ENCODE peak calls at places on chromosomes 11 and 22, in ten cellular contexts. One of them, this sample, is unnamed.

GRCh38 chr22:29661355-29661754 is 57.9 kb downstream of the NF2 start:
- DNase-seq in nucleus accumbens: no peak
- DNase-seq in activated CD4-positive, alpha-beta T cell treated with anti-CD3 and anti-CD28 coated beads, Interleukin-2, amount 50 U/mL, for 1 hour: no peak
- DNase-seq in WTC11: no peak
- DNase-seq in stimulated activated CD4-positive, alpha-beta T cell treated with anti-CD3 and anti-CD28 coated beads, Interleukin-4, amount 100 ng/mL, for 1 hour: no peak
- DNase-seq in NCI-H1436: no peak
- DNase-seq in activated CD4-positive, CD25-positive, alpha-beta regulatory T cell: no peak
- DNase-seq in neural progenitor cell: no peak
- DNase-seq in NCI-H2171 treated with DMSO at 0.1 percent for 48 hours: no peak
- DNase-seq in EL: peak
- DNase-seq in this sample: no peak

GRCh38 chr11:13878077-13878476 is 84.4 kb upstream of the SPON1 start:
- DNase-seq in nucleus accumbens: no peak
- DNase-seq in activated CD4-positive, alpha-beta T cell treated with anti-CD3 and anti-CD28 coated beads, Interleukin-2, amount 50 U/mL, for 1 hour: no peak
- DNase-seq in WTC11: no peak
- DNase-seq in stimulated activated CD4-positive, alpha-beta T cell treated with anti-CD3 and anti-CD28 coated beads, Interleukin-4, amount 100 ng/mL, for 1 hour: no peak
- DNase-seq in NCI-H1436: no peak
- DNase-seq in activated CD4-positive, CD25-positive, alpha-beta regulatory T cell: no peak
- DNase-seq in neural progenitor cell: no peak
- DNase-seq in NCI-H2171 treated with DMSO at 0.1 percent for 48 hours: no peak
- DNase-seq in EL: no peak
- DNase-seq in this sample: no peak

GRCh38 chr11:27196040-27196897 is 155.7 kb downstream of the BBOX1 start:
- DNase-seq in nucleus accumbens: no peak
- DNase-seq in activated CD4-positive, alpha-beta T cell treated with anti-CD3 and anti-CD28 coated beads, Interleukin-2, amount 50 U/mL, for 1 hour: no peak
- DNase-seq in WTC11: no peak
- DNase-seq in stimulated activated CD4-positive, alpha-beta T cell treated with anti-CD3 and anti-CD28 coated beads, Interleukin-4, amount 100 ng/mL, for 1 hour: no peak
- DNase-seq in NCI-H1436: no peak
- DNase-seq in activated CD4-positive, CD25-positive, alpha-beta regulatory T cell: no peak
- DNase-seq in neural progenitor cell: no peak
- DNase-seq in NCI-H2171 treated with DMSO at 0.1 percent for 48 hours: peak
- DNase-seq in EL: no peak
- DNase-seq in this sample: no peak

GRCh38 chr22:23691748-23692423 is 1.1 kb downstream of the RGL4 start:
- DNase-seq in nucleus accumbens: no peak
- DNase-seq in activated CD4-positive, alpha-beta T cell treated with anti-CD3 and anti-CD28 coated beads, Interleukin-2, amount 50 U/mL, for 1 hour: no peak
- DNase-seq in WTC11: no peak
- DNase-seq in stimulated activated CD4-positive, alpha-beta T cell treated with anti-CD3 and anti-CD28 coated beads, Interleukin-4, amount 100 ng/mL, for 1 hour: no peak
- DNase-seq in NCI-H1436: no peak
- DNase-seq in activated CD4-positive, CD25-positive, alpha-beta regulatory T cell: no peak
- DNase-seq in neural progenitor cell: no peak
- DNase-seq in NCI-H2171 treated with DMSO at 0.1 percent for 48 hours: no peak
- DNase-seq in EL: no peak
- DNase-seq in this sample: no peak

GRCh38 chr11:6326303-6326702 is 6.0 kb upstream of the CAVIN3 start:
- DNase-seq in nucleus accumbens: no peak
- DNase-seq in activated CD4-positive, alpha-beta T cell treated with anti-CD3 and anti-CD28 coated beads, Interleukin-2, amount 50 U/mL, for 1 hour: no peak
- DNase-seq in WTC11: no peak
- DNase-seq in stimulated activated CD4-positive, alpha-beta T cell treated with anti-CD3 and anti-CD28 coated beads, Interleukin-4, amount 100 ng/mL, for 1 hour: no peak
- DNase-seq in NCI-H1436: no peak
- DNase-seq in activated CD4-positive, CD25-positive, alpha-beta regulatory T cell: no peak
- DNase-seq in neural progenitor cell: no peak
- DNase-seq in NCI-H2171 treated with DMSO at 0.1 percent for 48 hours: no peak
- DNase-seq in EL: no peak
- DNase-seq in this sample: no peak

GRCh38 chr22:47041201-47042115 is 279.0 kb downstream of the TBC1D22A start:
- DNase-seq in nucleus accumbens: no peak
- DNase-seq in activated CD4-positive, alpha-beta T cell treated with anti-CD3 and anti-CD28 coated beads, Interleukin-2, amount 50 U/mL, for 1 hour: no peak
- DNase-seq in WTC11: no peak
- DNase-seq in stimulated activated CD4-positive, alpha-beta T cell treated with anti-CD3 and anti-CD28 coated beads, Interleukin-4, amount 100 ng/mL, for 1 hour: no peak
- DNase-seq in NCI-H1436: no peak
- DNase-seq in activated CD4-positive, CD25-positive, alpha-beta regulatory T cell: no peak
- DNase-seq in neural progenitor cell: no peak
- DNase-seq in NCI-H2171 treated with DMSO at 0.1 percent for 48 hours: no peak
- DNase-seq in EL: no peak
- DNase-seq in this sample: no peak

GRCh38 chr11:117529767-117530166 is 202.1 kb downstream of the CEP164 start:
- DNase-seq in nucleus accumbens: no peak
- DNase-seq in activated CD4-positive, alpha-beta T cell treated with anti-CD3 and anti-CD28 coated beads, Interleukin-2, amount 50 U/mL, for 1 hour: no peak
- DNase-seq in WTC11: no peak
- DNase-seq in stimulated activated CD4-positive, alpha-beta T cell treated with anti-CD3 and anti-CD28 coated beads, Interleukin-4, amount 100 ng/mL, for 1 hour: no peak
- DNase-seq in NCI-H1436: no peak
- DNase-seq in activated CD4-positive, CD25-positive, alpha-beta regulatory T cell: no peak
- DNase-seq in neural progenitor cell: no peak
- DNase-seq in NCI-H2171 treated with DMSO at 0.1 percent for 48 hours: no peak
- DNase-seq in EL: no peak
- DNase-seq in this sample: no peak

GRCh38 chr11:62127426-62127825 is 3.6 kb downstream of the INCENP start:
- DNase-seq in nucleus accumbens: no peak
- DNase-seq in activated CD4-positive, alpha-beta T cell treated with anti-CD3 and anti-CD28 coated beads, Interleukin-2, amount 50 U/mL, for 1 hour: no peak
- DNase-seq in WTC11: no peak
- DNase-seq in stimulated activated CD4-positive, alpha-beta T cell treated with anti-CD3 and anti-CD28 coated beads, Interleukin-4, amount 100 ng/mL, for 1 hour: no peak
- DNase-seq in NCI-H1436: no peak
- DNase-seq in activated CD4-positive, CD25-positive, alpha-beta regulatory T cell: no peak
- DNase-seq in neural progenitor cell: no peak
- DNase-seq in NCI-H2171 treated with DMSO at 0.1 percent for 48 hours: no peak
- DNase-seq in EL: no peak
- DNase-seq in this sample: no peak

GRCh38 chr11:79564288-79564925 is 123.6 kb upstream of the TENM4 start:
- DNase-seq in nucleus accumbens: no peak
- DNase-seq in activated CD4-positive, alpha-beta T cell treated with anti-CD3 and anti-CD28 coated beads, Interleukin-2, amount 50 U/mL, for 1 hour: no peak
- DNase-seq in WTC11: no peak
- DNase-seq in stimulated activated CD4-positive, alpha-beta T cell treated with anti-CD3 and anti-CD28 coated beads, Interleukin-4, amount 100 ng/mL, for 1 hour: no peak
- DNase-seq in NCI-H1436: no peak
- DNase-seq in activated CD4-positive, CD25-positive, alpha-beta regulatory T cell: no peak
- DNase-seq in neural progenitor cell: no peak
- DNase-seq in NCI-H2171 treated with DMSO at 0.1 percent for 48 hours: no peak
- DNase-seq in EL: no peak
- DNase-seq in this sample: no peak

GRCh38 chr11:1157645-1158591 is at the start of gene MUC5AC:
- DNase-seq in nucleus accumbens: no peak
- DNase-seq in activated CD4-positive, alpha-beta T cell treated with anti-CD3 and anti-CD28 coated beads, Interleukin-2, amount 50 U/mL, for 1 hour: no peak
- DNase-seq in WTC11: peak
- DNase-seq in stimulated activated CD4-positive, alpha-beta T cell treated with anti-CD3 and anti-CD28 coated beads, Interleukin-4, amount 100 ng/mL, for 1 hour: no peak
- DNase-seq in NCI-H1436: no peak
- DNase-seq in activated CD4-positive, CD25-positive, alpha-beta regulatory T cell: no peak
- DNase-seq in neural progenitor cell: no peak
- DNase-seq in NCI-H2171 treated with DMSO at 0.1 percent for 48 hours: peak
- DNase-seq in EL: no peak
- DNase-seq in this sample: no peak

GRCh38 chr22:32987081-32987631 is 71.0 kb downstream of the SYN3 start:
- DNase-seq in nucleus accumbens: peak
- DNase-seq in activated CD4-positive, alpha-beta T cell treated with anti-CD3 and anti-CD28 coated beads, Interleukin-2, amount 50 U/mL, for 1 hour: no peak
- DNase-seq in WTC11: peak
- DNase-seq in stimulated activated CD4-positive, alpha-beta T cell treated with anti-CD3 and anti-CD28 coated beads, Interleukin-4, amount 100 ng/mL, for 1 hour: no peak
- DNase-seq in NCI-H1436: no peak
- DNase-seq in activated CD4-positive, CD25-positive, alpha-beta regulatory T cell: no peak
- DNase-seq in neural progenitor cell: peak
- DNase-seq in NCI-H2171 treated with DMSO at 0.1 percent for 48 hours: peak
- DNase-seq in EL: no peak
- DNase-seq in this sample: no peak

GRCh38 chr22:29167032-29167911 is 38.4 kb upstream of the EMID1 start:
- DNase-seq in nucleus accumbens: no peak
- DNase-seq in activated CD4-positive, alpha-beta T cell treated with anti-CD3 and anti-CD28 coated beads, Interleukin-2, amount 50 U/mL, for 1 hour: peak
- DNase-seq in WTC11: no peak
- DNase-seq in stimulated activated CD4-positive, alpha-beta T cell treated with anti-CD3 and anti-CD28 coated beads, Interleukin-4, amount 100 ng/mL, for 1 hour: peak
- DNase-seq in NCI-H1436: no peak
- DNase-seq in activated CD4-positive, CD25-positive, alpha-beta regulatory T cell: no peak
- DNase-seq in neural progenitor cell: no peak
- DNase-seq in NCI-H2171 treated with DMSO at 0.1 percent for 48 hours: no peak
- DNase-seq in EL: no peak
- DNase-seq in this sample: no peak

GRCh38 chr11:64448599-64449380 is 89.8 kb downstream of the RPS6KA4 start:
- DNase-seq in nucleus accumbens: peak
- DNase-seq in activated CD4-positive, alpha-beta T cell treated with anti-CD3 and anti-CD28 coated beads, Interleukin-2, amount 50 U/mL, for 1 hour: peak
- DNase-seq in WTC11: peak
- DNase-seq in stimulated activated CD4-positive, alpha-beta T cell treated with anti-CD3 and anti-CD28 coated beads, Interleukin-4, amount 100 ng/mL, for 1 hour: peak
- DNase-seq in NCI-H1436: peak
- DNase-seq in activated CD4-positive, CD25-positive, alpha-beta regulatory T cell: peak
- DNase-seq in neural progenitor cell: peak
- DNase-seq in NCI-H2171 treated with DMSO at 0.1 percent for 48 hours: peak
- DNase-seq in EL: peak
- DNase-seq in this sample: peak

GRCh38 chr11:12842933-12843636 is 166.0 kb upstream of the RASSF10 start:
- DNase-seq in nucleus accumbens: no peak
- DNase-seq in activated CD4-positive, alpha-beta T cell treated with anti-CD3 and anti-CD28 coated beads, Interleukin-2, amount 50 U/mL, for 1 hour: no peak
- DNase-seq in WTC11: no peak
- DNase-seq in stimulated activated CD4-positive, alpha-beta T cell treated with anti-CD3 and anti-CD28 coated beads, Interleukin-4, amount 100 ng/mL, for 1 hour: no peak
- DNase-seq in NCI-H1436: peak
- DNase-seq in activated CD4-positive, CD25-positive, alpha-beta regulatory T cell: no peak
- DNase-seq in neural progenitor cell: peak
- DNase-seq in NCI-H2171 treated with DMSO at 0.1 percent for 48 hours: peak
- DNase-seq in EL: peak
- DNase-seq in this sample: no peak

GRCh38 chr11:57376095-57376812 is 4.7 kb downstream of the PRG3 start:
- DNase-seq in nucleus accumbens: no peak
- DNase-seq in activated CD4-positive, alpha-beta T cell treated with anti-CD3 and anti-CD28 coated beads, Interleukin-2, amount 50 U/mL, for 1 hour: no peak
- DNase-seq in WTC11: no peak
- DNase-seq in stimulated activated CD4-positive, alpha-beta T cell treated with anti-CD3 and anti-CD28 coated beads, Interleukin-4, amount 100 ng/mL, for 1 hour: no peak
- DNase-seq in NCI-H1436: no peak
- DNase-seq in activated CD4-positive, CD25-positive, alpha-beta regulatory T cell: no peak
- DNase-seq in neural progenitor cell: no peak
- DNase-seq in NCI-H2171 treated with DMSO at 0.1 percent for 48 hours: no peak
- DNase-seq in EL: no peak
- DNase-seq in this sample: no peak

GRCh38 chr22:47139790-47140119 is 377.3 kb downstream of the TBC1D22A start:
- DNase-seq in nucleus accumbens: no peak
- DNase-seq in activated CD4-positive, alpha-beta T cell treated with anti-CD3 and anti-CD28 coated beads, Interleukin-2, amount 50 U/mL, for 1 hour: no peak
- DNase-seq in WTC11: no peak
- DNase-seq in stimulated activated CD4-positive, alpha-beta T cell treated with anti-CD3 and anti-CD28 coated beads, Interleukin-4, amount 100 ng/mL, for 1 hour: no peak
- DNase-seq in NCI-H1436: no peak
- DNase-seq in activated CD4-positive, CD25-positive, alpha-beta regulatory T cell: no peak
- DNase-seq in neural progenitor cell: no peak
- DNase-seq in NCI-H2171 treated with DMSO at 0.1 percent for 48 hours: no peak
- DNase-seq in EL: no peak
- DNase-seq in this sample: peak

GRCh38 chr11:18012314-18012905 is 437 bp downstream of the SERGEF start:
- DNase-seq in nucleus accumbens: no peak
- DNase-seq in activated CD4-positive, alpha-beta T cell treated with anti-CD3 and anti-CD28 coated beads, Interleukin-2, amount 50 U/mL, for 1 hour: no peak
- DNase-seq in WTC11: no peak
- DNase-seq in stimulated activated CD4-positive, alpha-beta T cell treated with anti-CD3 and anti-CD28 coated beads, Interleukin-4, amount 100 ng/mL, for 1 hour: no peak
- DNase-seq in NCI-H1436: no peak
- DNase-seq in activated CD4-positive, CD25-positive, alpha-beta regulatory T cell: no peak
- DNase-seq in neural progenitor cell: no peak
- DNase-seq in NCI-H2171 treated with DMSO at 0.1 percent for 48 hours: peak
- DNase-seq in EL: peak
- DNase-seq in this sample: no peak

GRCh38 chr11:27681664-27682063 is 18.6 kb downstream of the BDNF start:
- DNase-seq in nucleus accumbens: no peak
- DNase-seq in activated CD4-positive, alpha-beta T cell treated with anti-CD3 and anti-CD28 coated beads, Interleukin-2, amount 50 U/mL, for 1 hour: no peak
- DNase-seq in WTC11: no peak
- DNase-seq in stimulated activated CD4-positive, alpha-beta T cell treated with anti-CD3 and anti-CD28 coated beads, Interleukin-4, amount 100 ng/mL, for 1 hour: no peak
- DNase-seq in NCI-H1436: no peak
- DNase-seq in activated CD4-positive, CD25-positive, alpha-beta regulatory T cell: no peak
- DNase-seq in neural progenitor cell: no peak
- DNase-seq in NCI-H2171 treated with DMSO at 0.1 percent for 48 hours: no peak
- DNase-seq in EL: no peak
- DNase-seq in this sample: no peak

GRCh38 chr11:9219115-9219514 is 46.0 kb downstream of the DENND5A start:
- DNase-seq in nucleus accumbens: no peak
- DNase-seq in activated CD4-positive, alpha-beta T cell treated with anti-CD3 and anti-CD28 coated beads, Interleukin-2, amount 50 U/mL, for 1 hour: no peak
- DNase-seq in WTC11: no peak
- DNase-seq in stimulated activated CD4-positive, alpha-beta T cell treated with anti-CD3 and anti-CD28 coated beads, Interleukin-4, amount 100 ng/mL, for 1 hour: no peak
- DNase-seq in NCI-H1436: no peak
- DNase-seq in activated CD4-positive, CD25-positive, alpha-beta regulatory T cell: no peak
- DNase-seq in neural progenitor cell: no peak
- DNase-seq in NCI-H2171 treated with DMSO at 0.1 percent for 48 hours: no peak
- DNase-seq in EL: no peak
- DNase-seq in this sample: no peak

GRCh38 chr11:60211206-60211605 is 28.3 kb upstream of the MS4A6A start:
- DNase-seq in nucleus accumbens: no peak
- DNase-seq in activated CD4-positive, alpha-beta T cell treated with anti-CD3 and anti-CD28 coated beads, Interleukin-2, amount 50 U/mL, for 1 hour: no peak
- DNase-seq in WTC11: no peak
- DNase-seq in stimulated activated CD4-positive, alpha-beta T cell treated with anti-CD3 and anti-CD28 coated beads, Interleukin-4, amount 100 ng/mL, for 1 hour: no peak
- DNase-seq in NCI-H1436: no peak
- DNase-seq in activated CD4-positive, CD25-positive, alpha-beta regulatory T cell: no peak
- DNase-seq in neural progenitor cell: no peak
- DNase-seq in NCI-H2171 treated with DMSO at 0.1 percent for 48 hours: no peak
- DNase-seq in EL: no peak
- DNase-seq in this sample: no peak

GRCh38 chr11:86440305-86440716 is 65.6 kb downstream of the CCDC81 start:
- DNase-seq in nucleus accumbens: no peak
- DNase-seq in activated CD4-positive, alpha-beta T cell treated with anti-CD3 and anti-CD28 coated beads, Interleukin-2, amount 50 U/mL, for 1 hour: no peak
- DNase-seq in WTC11: no peak
- DNase-seq in stimulated activated CD4-positive, alpha-beta T cell treated with anti-CD3 and anti-CD28 coated beads, Interleukin-4, amount 100 ng/mL, for 1 hour: no peak
- DNase-seq in NCI-H1436: no peak
- DNase-seq in activated CD4-positive, CD25-positive, alpha-beta regulatory T cell: no peak
- DNase-seq in neural progenitor cell: no peak
- DNase-seq in NCI-H2171 treated with DMSO at 0.1 percent for 48 hours: no peak
- DNase-seq in EL: peak
- DNase-seq in this sample: no peak

GRCh38 chr22:36027579-36027959 is 1.1 kb downstream of the RBFOX2 start:
- DNase-seq in nucleus accumbens: no peak
- DNase-seq in activated CD4-positive, alpha-beta T cell treated with anti-CD3 and anti-CD28 coated beads, Interleukin-2, amount 50 U/mL, for 1 hour: no peak
- DNase-seq in WTC11: no peak
- DNase-seq in stimulated activated CD4-positive, alpha-beta T cell treated with anti-CD3 and anti-CD28 coated beads, Interleukin-4, amount 100 ng/mL, for 1 hour: no peak
- DNase-seq in NCI-H1436: no peak
- DNase-seq in activated CD4-positive, CD25-positive, alpha-beta regulatory T cell: no peak
- DNase-seq in neural progenitor cell: peak
- DNase-seq in NCI-H2171 treated with DMSO at 0.1 percent for 48 hours: peak
- DNase-seq in EL: peak
- DNase-seq in this sample: no peak

GRCh38 chr11:133946541-133947297 is 10.0 kb downstream of the IGSF9B start:
- DNase-seq in nucleus accumbens: no peak
- DNase-seq in activated CD4-positive, alpha-beta T cell treated with anti-CD3 and anti-CD28 coated beads, Interleukin-2, amount 50 U/mL, for 1 hour: no peak
- DNase-seq in WTC11: peak
- DNase-seq in stimulated activated CD4-positive, alpha-beta T cell treated with anti-CD3 and anti-CD28 coated beads, Interleukin-4, amount 100 ng/mL, for 1 hour: no peak
- DNase-seq in NCI-H1436: peak
- DNase-seq in activated CD4-positive, CD25-positive, alpha-beta regulatory T cell: no peak
- DNase-seq in neural progenitor cell: peak
- DNase-seq in NCI-H2171 treated with DMSO at 0.1 percent for 48 hours: peak
- DNase-seq in EL: no peak
- DNase-seq in this sample: peak

GRCh38 chr11:46366661-46367161 is 14.8 kb upstream of the MDK start:
- DNase-seq in nucleus accumbens: no peak
- DNase-seq in activated CD4-positive, alpha-beta T cell treated with anti-CD3 and anti-CD28 coated beads, Interleukin-2, amount 50 U/mL, for 1 hour: no peak
- DNase-seq in WTC11: no peak
- DNase-seq in stimulated activated CD4-positive, alpha-beta T cell treated with anti-CD3 and anti-CD28 coated beads, Interleukin-4, amount 100 ng/mL, for 1 hour: no peak
- DNase-seq in NCI-H1436: no peak
- DNase-seq in activated CD4-positive, CD25-positive, alpha-beta regulatory T cell: no peak
- DNase-seq in neural progenitor cell: no peak
- DNase-seq in NCI-H2171 treated with DMSO at 0.1 percent for 48 hours: no peak
- DNase-seq in EL: no peak
- DNase-seq in this sample: no peak

GRCh38 chr11:18757742-18758294 is 31.8 kb upstream of the IGSF22 start:
- DNase-seq in nucleus accumbens: no peak
- DNase-seq in activated CD4-positive, alpha-beta T cell treated with anti-CD3 and anti-CD28 coated beads, Interleukin-2, amount 50 U/mL, for 1 hour: no peak
- DNase-seq in WTC11: no peak
- DNase-seq in stimulated activated CD4-positive, alpha-beta T cell treated with anti-CD3 and anti-CD28 coated beads, Interleukin-4, amount 100 ng/mL, for 1 hour: no peak
- DNase-seq in NCI-H1436: no peak
- DNase-seq in activated CD4-positive, CD25-positive, alpha-beta regulatory T cell: no peak
- DNase-seq in neural progenitor cell: no peak
- DNase-seq in NCI-H2171 treated with DMSO at 0.1 percent for 48 hours: no peak
- DNase-seq in EL: no peak
- DNase-seq in this sample: no peak

GRCh38 chr11:2540521-2541320 is 95.9 kb downstream of the KCNQ1 start:
- DNase-seq in nucleus accumbens: no peak
- DNase-seq in activated CD4-positive, alpha-beta T cell treated with anti-CD3 and anti-CD28 coated beads, Interleukin-2, amount 50 U/mL, for 1 hour: no peak
- DNase-seq in WTC11: no peak
- DNase-seq in stimulated activated CD4-positive, alpha-beta T cell treated with anti-CD3 and anti-CD28 coated beads, Interleukin-4, amount 100 ng/mL, for 1 hour: no peak
- DNase-seq in NCI-H1436: no peak
- DNase-seq in activated CD4-positive, CD25-positive, alpha-beta regulatory T cell: no peak
- DNase-seq in neural progenitor cell: no peak
- DNase-seq in NCI-H2171 treated with DMSO at 0.1 percent for 48 hours: no peak
- DNase-seq in EL: no peak
- DNase-seq in this sample: no peak

GRCh38 chr11:11036185-11037161 is 178.6 kb upstream of the ZBED5 start:
- DNase-seq in nucleus accumbens: no peak
- DNase-seq in activated CD4-positive, alpha-beta T cell treated with anti-CD3 and anti-CD28 coated beads, Interleukin-2, amount 50 U/mL, for 1 hour: peak
- DNase-seq in WTC11: peak
- DNase-seq in stimulated activated CD4-positive, alpha-beta T cell treated with anti-CD3 and anti-CD28 coated beads, Interleukin-4, amount 100 ng/mL, for 1 hour: no peak
- DNase-seq in NCI-H1436: peak
- DNase-seq in activated CD4-positive, CD25-positive, alpha-beta regulatory T cell: no peak
- DNase-seq in neural progenitor cell: peak
- DNase-seq in NCI-H2171 treated with DMSO at 0.1 percent for 48 hours: peak
- DNase-seq in EL: peak
- DNase-seq in this sample: no peak

GRCh38 chr22:30398685-30399680 is 2.2 kb downstream of the SEC14L2 start:
- DNase-seq in nucleus accumbens: no peak
- DNase-seq in activated CD4-positive, alpha-beta T cell treated with anti-CD3 and anti-CD28 coated beads, Interleukin-2, amount 50 U/mL, for 1 hour: no peak
- DNase-seq in WTC11: no peak
- DNase-seq in stimulated activated CD4-positive, alpha-beta T cell treated with anti-CD3 and anti-CD28 coated beads, Interleukin-4, amount 100 ng/mL, for 1 hour: no peak
- DNase-seq in NCI-H1436: no peak
- DNase-seq in activated CD4-positive, CD25-positive, alpha-beta regulatory T cell: no peak
- DNase-seq in neural progenitor cell: no peak
- DNase-seq in NCI-H2171 treated with DMSO at 0.1 percent for 48 hours: no peak
- DNase-seq in EL: peak
- DNase-seq in this sample: no peak

This sample was measured in D721Med.